ENCODE peak calls at places on chromosomes 7 and 10, in ten cellular contexts. K, W, I, F, A, D, L, J, V and U are unnamed samples.

GRCh38 chr10:43407148-43407575 is 1.8 kb downstream of the HNRNPF start:
- DNase-seq in D (no peak), F (peak; percentile 33), K (peak; percentile 36), W (peak; percentile 43), V (no peak), A (no peak), L (peak; percentile 80), I (peak; percentile 38), J (no peak), U (peak; percentile 50)

GRCh38 chr10:11186330-11186729 is 168.7 kb downstream of the CELF2 start:
- DNase-seq in K (no peak), V (no peak), A (no peak), J (no peak), W (no peak), I (no peak), D (no peak), L (no peak), F (no peak), U (no peak)

GRCh38 chr7:4181446-4181845 is 500.6 kb upstream of the FOXK1 start:
- DNase-seq in J (no peak), F (no peak), D (no peak), A (no peak), L (no peak), W (no peak), V (no peak), I (no peak), K (no peak), U (no peak)

GRCh38 chr7:66099232-66099550 is 15.5 kb upstream of the CRCP start:
- DNase-seq in A (no peak), L (no peak), V (no peak), J (no peak), D (no peak), K (no peak), W (no peak), F (no peak), I (no peak), U (no peak)

GRCh38 chr10:125217986-125218675 is 57.8 kb upstream of the CTBP2 start:
- DNase-seq in F (no peak), K (peak; percentile 31), J (no peak), D (no peak), V (no peak), L (no peak), I (peak; percentile 23), W (no peak), A (no peak), U (no peak)

GRCh38 chr7:151759591-151760042 is 117.3 kb downstream of the PRKAG2 start:
- DNase-seq in F (peak; percentile 63), D (peak; percentile 67), J (no peak), L (peak; percentile 88), K (peak; percentile 65), V (peak; percentile 50), I (peak; percentile 32), W (peak; percentile 43), A (peak; percentile 64), U (peak; percentile 54)

GRCh38 chr7:159033473-159033825 is 111.2 kb downstream of the VIPR2 start:
- DNase-seq in K (no peak), F (no peak), V (no peak), L (no peak), I (no peak), D (no peak), A (no peak), J (peak; percentile 18), W (peak; percentile 66), U (no peak)

GRCh38 chr10:120599202-120599724 is 142.2 kb downstream of the PLPP4 start:
- DNase-seq in J (no peak), L (no peak), D (no peak), K (no peak), I (no peak), V (no peak), F (no peak), A (no peak), W (no peak), U (no peak)

GRCh38 chr7:142496545-142496991 is 238.7 kb upstream of the PRSS58 start:
- DNase-seq in K (peak; percentile 54), F (peak; percentile 17), W (peak; percentile 30), I (peak; percentile 30), J (no peak), L (peak; percentile 45), A (no peak), V (no peak), D (peak; percentile 19), U (no peak)

GRCh38 chr7:158263964-158264748 is 323.5 kb downstream of the PTPRN2 start:
- DNase-seq in J (no peak), A (no peak), L (peak; percentile 61), K (no peak), F (no peak), W (no peak), D (no peak), I (no peak), V (no peak), U (no peak)

GRCh38 chr10:114629824-114630430 is 28.1 kb downstream of the ABLIM1 start:
- DNase-seq in I (no peak), D (no peak), W (no peak), A (no peak), V (no peak), K (peak; percentile 45), J (no peak), F (no peak), L (no peak), U (no peak)

GRCh38 chr7:145557805-145558204 is 558.8 kb upstream of the CNTNAP2 start:
- DNase-seq in J (no peak), L (no peak), A (no peak), K (no peak), V (no peak), F (no peak), W (no peak), D (no peak), I (no peak), U (no peak)

GRCh38 chr10:129814681-129815646 is 149.1 kb downstream of the EBF3 start:
- DNase-seq in A (no peak), I (no peak), L (no peak), W (no peak), D (no peak), V (no peak), F (no peak), K (no peak), J (no peak), U (no peak)

GRCh38 chr7:99197498-99197897 is 10.4 kb downstream of the KPNA7 start:
- DNase-seq in I (no peak), D (no peak), L (no peak), K (no peak), V (no peak), F (no peak), A (no peak), J (no peak), W (no peak), U (no peak)

GRCh38 chr10:101535949-101536348 is 52.1 kb downstream of the POLL start:
- DNase-seq in F (no peak), W (no peak), A (no peak), K (no peak), V (no peak), I (no peak), J (no peak), D (no peak), L (no peak), U (no peak)

GRCh38 chr10:103709341-103709920 is 145.9 kb downstream of the SH3PXD2A start:
- DNase-seq in F (no peak), D (peak; percentile 89), L (no peak), A (no peak), V (no peak), J (peak; percentile 73), K (peak; percentile 66), I (peak; percentile 73), W (peak; percentile 85), U (no peak)

GRCh38 chr7:79553811-79554555 is 100.5 kb upstream of the MAGI2 start:
- DNase-seq in K (peak; percentile 78), W (no peak), V (no peak), A (no peak), L (no peak), D (no peak), I (peak; percentile 32), J (no peak), F (no peak), U (no peak)

GRCh38 chr7:92988941-92989540 is 128.7 kb downstream of the SAMD9 start:
- DNase-seq in W (no peak), D (no peak), F (no peak), I (no peak), J (no peak), K (peak; percentile 11), A (no peak), L (no peak), V (no peak), U (no peak)

GRCh38 chr10:77386833-77387232 is 250.8 kb downstream of the KCNMA1 start:
- DNase-seq in F (no peak), V (no peak), W (no peak), J (no peak), L (peak; percentile 34), K (peak; percentile 90), A (no peak), I (peak; percentile 57), D (peak; percentile 33), U (no peak)